ENCODE peak calls at places on chromosome 12, in five cellular contexts. E, K, H, Y and R are unnamed samples.

GRCh38 chr12:27627123-27627835 is 69.0 kb upstream of the REP15 start:
- DNase-seq in Y (no peak), E (no peak), K (no peak), H (no peak), R (no peak)

GRCh38 chr12:1644523-1645438 is 15.8 kb downstream of the WNT5B start:
- DNase-seq in E (no peak), H (peak; percentile 76), K (no peak), Y (no peak), R (no peak)

GRCh38 chr12:2613674-2614073 is 181.1 kb upstream of the FKBP4 start:
- DNase-seq in H (no peak), Y (no peak), K (no peak), E (no peak), R (no peak)

GRCh38 chr12:124938606-124939427 is 24.4 kb upstream of the UBC start:
- DNase-seq in E (no peak), Y (no peak), H (no peak), K (peak; percentile 70), R (peak; percentile 64)

GRCh38 chr12:58809064-58809607 is 111.2 kb downstream of the LRIG3 start:
- DNase-seq in H (no peak), E (no peak), K (no peak), Y (no peak), R (no peak)

GRCh38 chr12:118120579-118121363 is 15.2 kb upstream of the PEBP1 start:
- DNase-seq in E (peak; percentile 81), Y (peak; percentile 36), H (peak; percentile 76), K (peak; percentile 69), R (peak; percentile 70)

GRCh38 chr12:96193725-96194571 is at the start of gene ELK3:
- DNase-seq in E (peak; percentile 76), Y (no peak), H (no peak), K (peak; percentile 67), R (peak; percentile 36)

GRCh38 chr12:57462307-57463253 is 3.0 kb downstream of the GLI1 start:
- DNase-seq in Y (peak; percentile 88), K (peak; percentile 93), H (peak; percentile 82), E (peak; percentile 88), R (peak; percentile 88)

GRCh38 chr12:121787063-121787774 is 6.3 kb downstream of the RHOF start:
- DNase-seq in H (no peak), Y (no peak), E (no peak), K (no peak), R (no peak)

GRCh38 chr12:132397152-132397933 is 68.0 kb upstream of the GALNT9 start:
- DNase-seq in H (no peak), E (peak; percentile 31), Y (no peak), K (no peak), R (no peak)

GRCh38 chr12:70719672-70720420 is 82.6 kb upstream of the PTPRB start:
- DNase-seq in Y (peak; percentile 70), K (peak; percentile 39), H (no peak), E (peak; percentile 50), R (peak; percentile 5)

GRCh38 chr12:131430158-131430772 is 280.6 kb upstream of the SFSWAP start:
- DNase-seq in K (no peak), H (no peak), Y (no peak), E (no peak), R (no peak)

GRCh38 chr12:100528471-100529139 is 44.9 kb upstream of the GAS2L3 start:
- DNase-seq in Y (no peak), E (no peak), H (no peak), K (no peak), R (no peak)

GRCh38 chr12:86233126-86233525 is 23.1 kb downstream of the MGAT4C start:
- DNase-seq in E (no peak), H (no peak), Y (no peak), K (no peak), R (no peak)

GRCh38 chr12:30880061-30880460 is 46.5 kb upstream of the TSPAN11 start:
- DNase-seq in Y (no peak), K (no peak), H (no peak), E (no peak), R (no peak)

GRCh38 chr12:90028620-90029051 is 320.0 kb upstream of the ATP2B1 start:
- DNase-seq in H (no peak), E (no peak), Y (no peak), K (no peak), R (no peak)

GRCh38 chr12:10722905-10723866 is at the start of gene YBX3:
- DNase-seq in K (peak; percentile 75), Y (peak; percentile 76), H (peak; percentile 90), E (peak; percentile 90), R (peak; percentile 35)

GRCh38 chr12:18430425-18431048 is 169.2 kb downstream of the PIK3C2G start:
- DNase-seq in H (no peak), Y (peak; percentile 56), K (no peak), E (no peak), R (no peak)

GRCh38 chr12:102950950-102951490 is 6.5 kb upstream of the ASCL1 start:
- DNase-seq in E (no peak), H (no peak), K (no peak), Y (no peak), R (no peak)

GRCh38 chr12:109621271-109621671 is 47.7 kb downstream of the MVK start:
- DNase-seq in K (no peak), Y (no peak), E (no peak), H (no peak), R (no peak)

GRCh38 chr12:51264297-51264696 is 5.9 kb downstream of the SMAGP start:
- DNase-seq in E (no peak), Y (no peak), K (no peak), H (no peak), R (no peak)

GRCh38 chr12:76337583-76337982 is 10.6 kb downstream of the BBS10 start:
- DNase-seq in Y (no peak), E (no peak), K (no peak), H (no peak), R (no peak)

GRCh38 chr12:27048822-27049752 is 26.7 kb downstream of the MED21 start:
- DNase-seq in H (no peak), K (no peak), E (no peak), Y (no peak), R (no peak)

GRCh38 chr12:76878045-76878898 is 547 bp downstream of the CSRP2 start:
- DNase-seq in H (no peak), Y (peak; percentile 58), E (peak; percentile 48), K (no peak), R (peak; percentile 4)

GRCh38 chr12:84811291-84811690 is 101.3 kb downstream of the SLC6A15 start:
- DNase-seq in E (no peak), Y (no peak), K (no peak), H (no peak), R (no peak)

GRCh38 chr12:52032431-52032796 is 18.8 kb upstream of the NR4A1 start:
- DNase-seq in K (no peak), H (peak; percentile 73), Y (no peak), E (no peak), R (no peak)

GRCh38 chr12:104276192-104277131 is 27.1 kb upstream of the EID3 start:
- DNase-seq in E (peak; percentile 69), H (no peak), K (no peak), Y (no peak), R (no peak)

GRCh38 chr12:2267624-2268477 is 215.1 kb downstream of the CACNA1C start:
- DNase-seq in K (no peak), E (no peak), Y (no peak), H (peak; percentile 53), R (no peak)

GRCh38 chr12:88237954-88238353 is 95.8 kb downstream of the TMTC3 start:
- DNase-seq in K (no peak), H (no peak), Y (no peak), E (no peak), R (no peak)

GRCh38 chr12:51439330-51439729 is 14.7 kb downstream of the SLC4A8 start:
- DNase-seq in E (no peak), K (peak; percentile 27), H (no peak), Y (no peak), R (no peak)

GRCh38 chr12:83031301-83031700 is 344.6 kb downstream of the TMTC2 start:
- DNase-seq in Y (no peak), K (no peak), H (no peak), E (no peak), R (no peak)

GRCh38 chr12:57890191-57891120 is 43.9 kb upstream of the CTDSP2 start:
- DNase-seq in H (no peak), E (no peak), K (no peak), Y (no peak), R (no peak)

GRCh38 chr12:56029666-56030293 is 8.9 kb downstream of the IKZF4 start:
- DNase-seq in Y (no peak), E (no peak), H (no peak), K (peak; percentile 57), R (peak; percentile 52)

GRCh38 chr12:118418385-118419057 is 42.2 kb downstream of the SUDS3 start:
- DNase-seq in Y (no peak), E (no peak), H (no peak), K (no peak), R (no peak)

GRCh38 chr12:26124491-26125450 is at the start of gene BHLHE41:
- DNase-seq in Y (peak; percentile 51), H (peak; percentile 79), K (no peak), E (peak; percentile 86), R (no peak)

GRCh38 chr12:107684990-107685359 is 624 bp upstream of the PWP1 start:
- DNase-seq in K (peak; percentile 31), E (no peak), H (no peak), Y (no peak), R (no peak)
- H3K4me3 ChIP-seq in K (peak overlapping the region; percentile 86), E (peak overlapping the region; percentile 95), H (peak overlapping the region; percentile 95), Y (peak overlapping the region; percentile 99), R (peak overlapping the region; percentile 82)

GRCh38 chr12:65602579-65603295 is 221.5 kb upstream of the HMGA2 start:
- DNase-seq in E (peak; percentile 73), K (peak; percentile 28), Y (peak; percentile 51), H (peak; percentile 59), R (no peak)
- H3K27ac ChIP-seq in E (no peak overlapping the region), K (no peak overlapping the region), Y (no peak overlapping the region), H (peak overlapping the region; percentile 68), R (no peak overlapping the region)

GRCh38 chr12:120534703-120535655 is 823 bp downstream of the RNF10 start:
- DNase-seq in K (peak; percentile 47), Y (peak; percentile 52), H (peak; percentile 56), E (peak; percentile 60), R (peak; percentile 58)

GRCh38 chr12:120536064-120536791 is 2.1 kb downstream of the RNF10 start:
- DNase-seq in K (no peak), H (no peak), E (no peak), Y (no peak), R (peak; percentile 52)

GRCh38 chr12:120539303-120539702 is 5.1 kb downstream of the RNF10 start:
- DNase-seq in K (no peak), H (no peak), E (no peak), Y (no peak), R (no peak)

GRCh38 chr12:120540445-120540844 is 6.3 kb downstream of the RNF10 start:
- DNase-seq in E (no peak), Y (no peak), K (no peak), H (no peak), R (no peak)

GRCh38 chr12:120538281-120539156 is 4.4 kb downstream of the RNF10 start:
- DNase-seq in E (peak; percentile 60), K (no peak), Y (no peak), H (no peak), R (no peak)
- H3K4me3 ChIP-seq in E (peak overlapping the region; percentile 77), K (no peak overlapping the region), Y (no peak overlapping the region), H (peak overlapping the region; percentile 90), R (peak overlapping the region; percentile 15)

DNA sequence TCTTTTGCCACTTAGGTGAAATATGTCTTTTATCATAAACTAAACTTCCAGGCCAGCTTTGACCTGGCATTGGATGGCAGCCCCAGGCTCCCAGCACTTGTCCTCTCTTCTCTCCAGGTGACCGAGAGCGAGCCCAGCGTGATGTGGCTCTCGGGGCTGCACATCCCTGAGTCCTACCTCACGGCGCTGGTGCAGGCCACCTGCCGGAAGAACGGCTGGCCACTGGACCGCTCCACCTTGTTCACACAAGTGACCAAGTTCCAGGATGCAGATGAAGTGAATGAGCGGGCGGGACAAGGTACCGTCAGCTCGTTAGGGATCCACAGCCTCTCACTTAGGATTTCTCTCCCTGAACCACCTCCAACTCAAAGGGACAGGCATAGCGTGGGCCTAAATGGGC is 39.4 kb downstream of the CCDC92 start:
- DNase-seq in E (no peak), Y (no peak), K (no peak), H (no peak), R (no peak)
- H3K27ac ChIP-seq in E (no peak overlapping the region), Y (no peak overlapping the region), K (no peak overlapping the region), H (no peak overlapping the region), R (no peak overlapping the region)